ENCODE peak calls at places on chromosomes 3 and 15, in four cellular contexts. One of them, this sample, is unnamed.

GRCh38 chr15:42264790-42265189 is 8.2 kb upstream of the GANC start:
- DNase-seq in GM12892: no peak
- DNase-seq in transverse colon: no peak
- DNase-seq in spleen: no peak
- DNase-seq in this sample: no peak

GRCh38 chr3:153547984-153548383 is 386.0 kb downstream of the RAP2B start:
- DNase-seq in transverse colon: no peak
- DNase-seq in GM12892: no peak
- DNase-seq in spleen: no peak
- DNase-seq in this sample: no peak

GRCh38 chr3:193572426-193572908 is 17.8 kb upstream of the ATP13A4 start:
- DNase-seq in transverse colon: peak; percentile 58
- DNase-seq in GM12892: peak; percentile 15
- DNase-seq in spleen: no peak
- DNase-seq in this sample: peak; percentile 31

GRCh38 chr15:66982816-66983215 is 82.6 kb upstream of the SMAD3 start:
- DNase-seq in transverse colon: no peak
- DNase-seq in GM12892: no peak
- DNase-seq in spleen: no peak
- DNase-seq in this sample: no peak

GRCh38 chr3:114861666-114862065 is 285.4 kb downstream of the ZBTB20 start:
- DNase-seq in spleen: no peak
- DNase-seq in GM12892: no peak
- DNase-seq in transverse colon: no peak
- DNase-seq in this sample: no peak

GRCh38 chr15:93076875-93077274 is 12.1 kb downstream of the RGMA start:
- DNase-seq in spleen: no peak
- DNase-seq in transverse colon: no peak
- DNase-seq in GM12892: no peak
- DNase-seq in this sample: no peak

GRCh38 chr15:93865610-93866009 is 365.8 kb upstream of the MCTP2 start:
- DNase-seq in transverse colon: no peak
- DNase-seq in GM12892: no peak
- DNase-seq in spleen: no peak
- DNase-seq in this sample: no peak

GRCh38 chr3:26827169-26827568 is 204.6 kb downstream of the LRRC3B start:
- DNase-seq in transverse colon: no peak
- DNase-seq in GM12892: no peak
- DNase-seq in spleen: no peak
- DNase-seq in this sample: no peak

GRCh38 chr15:68687136-68687735 is 108.4 kb downstream of the CORO2B start:
- DNase-seq in spleen: peak; percentile 51
- DNase-seq in GM12892: no peak
- DNase-seq in transverse colon: no peak
- DNase-seq in this sample: no peak

GRCh38 chr3:14216257-14217048 is 37.8 kb downstream of the LSM3 start:
- DNase-seq in transverse colon: no peak
- DNase-seq in GM12892: no peak
- DNase-seq in spleen: peak; percentile 88
- DNase-seq in this sample: no peak

GRCh38 chr3:377158-377561 is 180.6 kb downstream of the CHL1 start:
- DNase-seq in spleen: no peak
- DNase-seq in transverse colon: no peak
- DNase-seq in GM12892: no peak
- DNase-seq in this sample: no peak

GRCh38 chr3:51687472-51688205 is 16.6 kb downstream of the TEX264 start:
- DNase-seq in transverse colon: no peak
- DNase-seq in GM12892: no peak
- DNase-seq in spleen: no peak
- DNase-seq in this sample: no peak

GRCh38 chr3:117665311-117665710 is 955.7 kb downstream of the TUSC7 start:
- DNase-seq in spleen: no peak
- DNase-seq in GM12892: no peak
- DNase-seq in transverse colon: peak; percentile 17
- DNase-seq in this sample: no peak

GRCh38 chr3:45611619-45612018 is 17.1 kb downstream of the LIMD1 start:
- DNase-seq in spleen: peak; percentile 68
- DNase-seq in GM12892: no peak
- DNase-seq in transverse colon: no peak
- DNase-seq in this sample: no peak

GRCh38 chr15:31352283-31352880 is 25.7 kb downstream of the KLF13 start:
- DNase-seq in GM12892: no peak
- DNase-seq in transverse colon: peak; percentile 67
- DNase-seq in spleen: peak; percentile 84
- DNase-seq in this sample: no peak

GRCh38 chr3:116388867-116389385 is 56.4 kb downstream of the LSAMP start:
- DNase-seq in transverse colon: no peak
- DNase-seq in GM12892: no peak
- DNase-seq in spleen: no peak
- DNase-seq in this sample: no peak

GRCh38 chr15:55652909-55653495 is 64.9 kb upstream of the PYGO1 start:
- DNase-seq in GM12892: no peak
- DNase-seq in spleen: no peak
- DNase-seq in transverse colon: no peak
- DNase-seq in this sample: no peak

GRCh38 chr15:99019558-99020540 is 12.3 kb upstream of the PGPEP1L start:
- DNase-seq in GM12892: no peak
- DNase-seq in spleen: no peak
- DNase-seq in transverse colon: no peak
- DNase-seq in this sample: no peak

GRCh38 chr15:70480196-70480856 is 283.0 kb downstream of the UACA start:
- DNase-seq in transverse colon: no peak
- DNase-seq in GM12892: no peak
- DNase-seq in spleen: peak; percentile 73
- DNase-seq in this sample: no peak

GRCh38 chr15:78763796-78764241 is 47.4 kb downstream of the ADAMTS7 start:
- DNase-seq in spleen: peak; percentile 79
- DNase-seq in transverse colon: no peak
- DNase-seq in GM12892: no peak
- DNase-seq in this sample: no peak

GRCh38 chr15:84603630-84604379 is 3.0 kb downstream of the ZSCAN2 start:
- DNase-seq in spleen: no peak
- DNase-seq in GM12892: no peak
- DNase-seq in transverse colon: no peak
- DNase-seq in this sample: no peak

GRCh38 chr15:84605225-84605882 is 4.5 kb downstream of the ZSCAN2 start:
- DNase-seq in transverse colon: no peak
- DNase-seq in spleen: no peak
- DNase-seq in GM12892: no peak
- DNase-seq in this sample: no peak

GRCh38 chr15:84608707-84609284 is 8.0 kb downstream of the ZSCAN2 start:
- DNase-seq in GM12892: no peak
- DNase-seq in transverse colon: no peak
- DNase-seq in spleen: no peak
- DNase-seq in this sample: no peak

GRCh38 chr15:84604804-84605203 is 4.0 kb downstream of the ZSCAN2 start:
- DNase-seq in transverse colon: no peak
- DNase-seq in GM12892: no peak
- DNase-seq in spleen: no peak
- DNase-seq in this sample: no peak

GRCh38 chr15:84606653-84607120 is 5.9 kb downstream of the ZSCAN2 start:
- DNase-seq in transverse colon: peak; percentile 21
- DNase-seq in GM12892: no peak
- DNase-seq in spleen: no peak
- DNase-seq in this sample: no peak
- TF ChIP-seq POLR2A in transverse colon: no peak
- TF ChIP-seq POLR2A in GM12892: no peak
- TF ChIP-seq POLR2A in spleen: no peak
- TF ChIP-seq POLR2A in this sample: no peak

DNA sequence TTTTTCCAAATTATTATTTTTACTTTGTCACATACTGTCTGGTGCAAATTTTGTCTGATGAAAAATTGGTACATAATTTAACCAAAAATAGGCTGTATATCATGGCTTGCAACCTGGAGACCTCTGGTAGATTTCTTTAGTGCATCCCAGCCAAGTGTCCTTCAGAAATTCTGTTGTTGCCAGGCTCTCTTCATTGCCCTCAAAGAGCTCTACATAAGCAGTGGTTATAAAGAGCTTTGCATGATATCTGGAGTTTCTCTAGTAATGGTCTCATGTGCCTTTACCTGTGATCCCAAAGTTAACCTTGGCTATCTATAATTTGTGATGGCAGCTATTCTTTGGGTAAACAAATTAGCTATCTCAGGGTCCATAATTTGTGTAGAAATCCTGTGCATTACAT is 157.7 kb downstream of the MBNL1 start:
- DNase-seq in spleen: no peak
- DNase-seq in GM12892: no peak
- DNase-seq in transverse colon: no peak
- DNase-seq in this sample: no peak
- TF ChIP-seq POLR2A in spleen: no peak
- TF ChIP-seq POLR2A in GM12892: no peak
- TF ChIP-seq POLR2A in transverse colon: no peak
- TF ChIP-seq POLR2A in this sample: no peak

DNA sequence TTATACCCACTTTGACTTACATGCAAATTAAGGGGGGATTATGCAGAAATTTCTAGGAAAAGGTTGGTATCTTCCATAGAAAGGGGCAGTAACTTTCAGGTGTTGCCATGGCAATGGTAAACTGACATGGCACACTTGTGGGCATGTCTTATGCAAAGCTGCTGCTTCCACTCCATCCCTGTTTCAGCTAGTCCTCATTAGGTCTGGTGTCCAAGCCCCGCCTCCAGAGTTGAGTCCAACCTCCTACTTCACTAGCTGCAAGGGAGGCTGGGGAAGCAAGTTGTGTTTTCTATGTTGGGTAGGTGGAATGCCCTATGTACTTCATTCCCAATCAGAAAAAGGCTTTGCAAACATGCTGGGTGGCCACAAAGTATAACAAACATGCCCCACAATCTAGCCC is 14.7 kb upstream of the KLHL40 start:
- DNase-seq in GM12892: no peak
- DNase-seq in spleen: no peak
- DNase-seq in transverse colon: no peak
- DNase-seq in this sample: no peak
- TF ChIP-seq POLR2A in GM12892: no peak
- TF ChIP-seq POLR2A in spleen: no peak
- TF ChIP-seq POLR2A in transverse colon: no peak
- TF ChIP-seq POLR2A in this sample: no peak

GRCh38 chr3:157542711-157543485 is 39.7 kb upstream of the VEPH1 start:
- DNase-seq in transverse colon: peak; percentile 83
- DNase-seq in GM12892: no peak
- DNase-seq in spleen: no peak
- DNase-seq in this sample: peak; percentile 75
- TF ChIP-seq POLR2A in transverse colon: no peak
- TF ChIP-seq POLR2A in GM12892: no peak
- TF ChIP-seq POLR2A in spleen: no peak
- TF ChIP-seq POLR2A in this sample: peak; percentile 34

DNA sequence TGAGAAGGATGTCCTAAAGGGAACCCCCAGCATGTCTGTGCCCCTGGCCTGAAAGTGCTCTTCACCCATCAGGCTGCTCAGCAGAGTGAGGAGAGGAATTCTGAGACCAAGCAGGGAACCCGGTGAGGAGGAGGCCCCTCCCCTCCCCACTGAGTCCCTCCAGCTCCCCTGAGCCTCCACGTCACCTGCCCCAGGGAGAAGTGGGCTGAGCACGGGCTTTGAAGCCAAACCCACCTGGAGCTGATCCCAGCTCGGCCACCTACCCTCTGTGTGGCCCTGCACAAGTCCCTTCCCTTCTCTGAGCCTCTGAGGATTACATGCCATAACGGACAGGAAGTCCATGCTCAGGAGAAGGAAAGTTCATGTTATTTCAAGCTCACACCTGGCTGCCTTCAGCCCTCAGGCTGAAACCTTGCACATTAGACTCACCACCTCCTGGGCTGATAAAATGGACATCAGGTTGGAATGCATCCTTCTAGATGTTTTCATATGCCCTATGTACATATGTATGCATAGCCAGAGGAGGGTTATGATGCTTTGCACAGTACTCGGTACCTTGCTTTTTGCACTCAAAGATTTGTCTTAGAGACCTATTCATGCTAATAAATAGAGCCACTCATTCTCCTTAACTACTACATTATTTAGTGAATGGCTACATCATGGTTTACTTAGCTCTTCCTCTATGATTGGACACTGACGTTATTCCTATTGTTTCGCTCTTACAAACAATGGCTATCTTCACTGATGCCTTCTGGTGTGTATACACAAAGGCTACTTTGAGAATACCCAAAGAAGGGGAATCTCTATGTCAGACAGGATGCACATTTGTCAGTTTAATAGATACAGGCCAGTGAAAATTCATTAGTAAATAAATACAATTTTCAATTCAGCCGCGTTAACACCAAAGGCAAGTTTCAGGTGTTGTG is 31.6 kb upstream of the GATA2 start:
- DNase-seq in spleen: no peak
- DNase-seq in GM12892: no peak
- DNase-seq in transverse colon: no peak
- DNase-seq in this sample: no peak
- TF ChIP-seq POLR2A in spleen: no peak
- TF ChIP-seq POLR2A in GM12892: no peak
- TF ChIP-seq POLR2A in transverse colon: no peak
- TF ChIP-seq POLR2A in this sample: no peak

GRCh38 chr3:24492971-24493551 is 1.6 kb downstream of the THRB start:
- DNase-seq in spleen: no peak
- DNase-seq in transverse colon: no peak
- DNase-seq in GM12892: no peak
- DNase-seq in this sample: no peak

GRCh38 chr3:24496529-24497482 is 2.2 kb upstream of the THRB start:
- DNase-seq in spleen: peak; percentile 78
- DNase-seq in GM12892: no peak
- DNase-seq in transverse colon: peak; percentile 77
- DNase-seq in this sample: peak; percentile 16

GRCh38 chr3:24493951-24494615 is 567 bp downstream of the THRB start:
- DNase-seq in GM12892: peak; percentile 13
- DNase-seq in spleen: peak; percentile 88
- DNase-seq in transverse colon: peak; percentile 66
- DNase-seq in this sample: no peak

GRCh38 chr3:24494616-24495333 is at the start of gene THRB:
- DNase-seq in transverse colon: peak; percentile 77
- DNase-seq in GM12892: peak; percentile 37
- DNase-seq in spleen: peak; percentile 89
- DNase-seq in this sample: no peak

GRCh38 chr3:24495334-24495994 is 814 bp upstream of the THRB start:
- DNase-seq in transverse colon: peak; percentile 67
- DNase-seq in spleen: peak; percentile 87
- DNase-seq in GM12892: peak; percentile 9
- DNase-seq in this sample: no peak
- TF ChIP-seq POLR2A in transverse colon: peak; percentile 54
- TF ChIP-seq POLR2A in spleen: no peak
- TF ChIP-seq POLR2A in GM12892: no peak
- TF ChIP-seq POLR2A in this sample: no peak

DNA sequence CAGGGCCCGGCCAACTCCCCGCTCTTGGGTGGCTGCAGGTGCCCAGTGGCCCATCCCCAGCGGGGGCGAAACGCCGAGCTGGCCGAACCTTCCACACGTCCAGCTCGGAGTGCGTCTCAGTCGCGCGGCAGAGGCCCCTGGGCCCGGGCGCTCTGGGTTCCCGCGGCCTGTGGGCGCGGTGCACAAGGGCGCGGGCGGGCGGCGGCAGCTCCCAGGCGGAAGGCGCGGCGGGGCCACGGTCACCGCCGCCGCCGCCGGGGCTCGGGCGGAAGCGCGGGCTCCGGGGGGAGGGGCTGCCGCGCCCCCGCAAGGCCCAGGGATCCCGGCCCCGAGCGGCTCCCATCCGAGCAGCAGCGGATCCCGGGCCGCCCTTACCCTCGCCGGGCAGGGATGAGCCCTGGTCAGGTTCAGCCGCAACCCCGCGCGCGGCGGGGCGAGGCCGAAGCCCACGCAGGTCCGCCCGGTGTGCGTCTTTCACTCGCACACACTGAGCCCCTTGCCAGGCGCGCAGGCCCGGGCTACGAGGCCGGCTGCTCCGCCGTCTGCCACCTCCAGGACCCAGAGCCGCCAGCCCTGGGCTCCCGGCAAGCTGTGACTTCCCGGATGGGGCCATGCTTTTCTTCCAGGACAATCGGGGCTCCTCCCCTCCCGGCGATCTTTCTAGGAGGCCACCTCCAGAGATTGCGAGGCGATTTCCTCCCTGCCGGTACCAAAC is 54.2 kb downstream of the CCDC54 start:
- DNase-seq in transverse colon: peak; percentile 68
- DNase-seq in GM12892: peak; percentile 34
- DNase-seq in spleen: peak; percentile 90
- DNase-seq in this sample: peak; percentile 72
- TF ChIP-seq POLR2A in transverse colon: peak; percentile 51
- TF ChIP-seq POLR2A in GM12892: no peak
- TF ChIP-seq POLR2A in spleen: no peak
- TF ChIP-seq POLR2A in this sample: peak; percentile 68